ENCODE peak calls at places on chromosomes 2 and 18, in five cellular contexts. N is A549, Q is astrocyte, R is neural progenitor cell, E is mesenchymal stem cell. B is an unnamed sample.

GRCh38 chr2:147182260-147182659 is 662.6 kb upstream of the ACVR2A start:
- DNase-seq in N (no peak), Q (no peak), R (no peak), E (no peak), B (no peak)

GRCh38 chr18:9017170-9017899 is 85.2 kb upstream of the NDUFV2 start:
- DNase-seq in N (peak; percentile 63), Q (peak; percentile 92), R (peak; percentile 72), E (peak; percentile 93), B (peak; percentile 95)

GRCh38 chr2:47174731-47175361 is 19.7 kb upstream of the STPG4 start:
- DNase-seq in N (peak; percentile 82), Q (peak; percentile 68), R (peak; percentile 43), E (peak; percentile 67), B (peak; percentile 84)

GRCh38 chr2:120777170-120777751 is 41.6 kb downstream of the GLI2 start:
- DNase-seq in N (no peak), Q (no peak), R (no peak), E (no peak), B (no peak)

GRCh38 chr2:240301256-240301795 is 134.1 kb upstream of the GPC1 start:
- DNase-seq in N (no peak), Q (no peak), R (no peak), E (no peak), B (peak; percentile 50)

GRCh38 chr2:240928476-240929363 is 22.6 kb downstream of the CROCC2 start:
- DNase-seq in N (no peak), Q (no peak), R (no peak), E (no peak), B (peak; percentile 80)

GRCh38 chr2:199757466-199757865 is 93.5 kb downstream of the FTCDNL1 start:
- DNase-seq in N (no peak), Q (peak; percentile 3), R (no peak), E (no peak), B (peak; percentile 67)

GRCh38 chr2:154952346-154953010 is 254.0 kb downstream of the KCNJ3 start:
- DNase-seq in N (no peak), Q (no peak), R (peak; percentile 64), E (no peak), B (no peak)

GRCh38 chr18:80179857-80180558 is 67.3 kb downstream of the PARD6G start:
- DNase-seq in N (no peak), Q (no peak), R (no peak), E (no peak), B (no peak)

GRCh38 chr2:233435436-233436190 is 81.3 kb downstream of the DGKD start:
- DNase-seq in N (no peak), Q (no peak), R (no peak), E (no peak), B (no peak)

GRCh38 chr2:111702119-111702808 is 181.7 kb downstream of the ANAPC1 start:
- DNase-seq in N (peak; percentile 75), Q (peak; percentile 28), R (peak; percentile 68), E (peak; percentile 57), B (no peak)

GRCh38 chr18:49560277-49561126 is 1.4 kb upstream of the LIPG start:
- DNase-seq in N (no peak), Q (no peak), R (peak; percentile 56), E (peak; percentile 29), B (peak; percentile 65)

GRCh38 chr2:168216351-168217005 is 30.9 kb downstream of the STK39 start:
- DNase-seq in N (no peak), Q (peak; percentile 72), R (no peak), E (no peak), B (no peak)

GRCh38 chr2:235078914-235079472 is 127.2 kb downstream of the SH3BP4 start:
- DNase-seq in N (no peak), Q (no peak), R (no peak), E (no peak), B (no peak)

GRCh38 chr2:154048905-154049304 is 177.2 kb downstream of the GALNT13 start:
- DNase-seq in N (no peak), Q (no peak), R (no peak), E (no peak), B (peak; percentile 17)

GRCh38 chr18:45063246-45064038 is 382.8 kb downstream of the SETBP1 start:
- DNase-seq in N (no peak), Q (no peak), R (no peak), E (no peak), B (no peak)

GRCh38 chr2:230920167-230920566 is 4.9 kb downstream of the GPR55 start:
- DNase-seq in N (no peak), Q (no peak), R (no peak), E (no peak), B (no peak)

GRCh38 chr2:158489366-158490112 is 32.8 kb downstream of the PKP4 start:
- DNase-seq in N (no peak), Q (no peak), R (peak; percentile 34), E (no peak), B (no peak)

GRCh38 chr2:133657591-133657990 is 89.3 kb upstream of the NCKAP5 start:
- DNase-seq in N (no peak), Q (peak; percentile 90), R (no peak), E (peak; percentile 36), B (peak; percentile 58)

GRCh38 chr2:129347486-129348217 is 631.8 kb upstream of the RAB6C start:
- DNase-seq in N (no peak), Q (no peak), R (no peak), E (no peak), B (no peak)

GRCh38 chr2:30869988-30870387 is 62.7 kb upstream of the CAPN13 start:
- DNase-seq in N (no peak), Q (no peak), R (no peak), E (no peak), B (no peak)
- H3K4me2 ChIP-seq in N (no peak overlapping the region), Q (no peak overlapping the region), R (no peak overlapping the region), E (no peak overlapping the region), B (no peak overlapping the region)

GRCh38 chr2:217787160-217787877 is 215.5 kb downstream of the TNS1 start:
- DNase-seq in N (no peak), Q (no peak), R (no peak), E (no peak), B (no peak)

GRCh38 chr2:217784996-217785543 is 217.7 kb downstream of the TNS1 start:
- DNase-seq in N (no peak), Q (no peak), R (no peak), E (no peak), B (no peak)

GRCh38 chr2:217783243-217783642 is 219.6 kb downstream of the TNS1 start:
- DNase-seq in N (no peak), Q (no peak), R (no peak), E (no peak), B (no peak)

GRCh38 chr2:217788669-217789002 is 214.2 kb downstream of the TNS1 start:
- DNase-seq in N (no peak), Q (no peak), R (no peak), E (no peak), B (no peak)

GRCh38 chr2:217785544-217786045 is 217.2 kb downstream of the TNS1 start:
- DNase-seq in N (peak; percentile 72), Q (no peak), R (peak; percentile 81), E (peak; percentile 64), B (peak; percentile 95)
- H3K4me2 ChIP-seq in N (peak overlapping the region; percentile 60), Q (peak overlapping the region; percentile 23), R (no peak overlapping the region), E (no peak overlapping the region), B (peak overlapping the region; percentile 59)

GRCh38 chr18:13448028-13448795 is 229.7 kb downstream of the LDLRAD4 start:
- DNase-seq in N (no peak), Q (no peak), R (no peak), E (no peak), B (peak; percentile 53)

GRCh38 chr18:13446024-13446423 is 227.5 kb downstream of the LDLRAD4 start:
- DNase-seq in N (no peak), Q (no peak), R (no peak), E (no peak), B (no peak)

GRCh38 chr18:13449651-13450050 is 231.1 kb downstream of the LDLRAD4 start:
- DNase-seq in N (no peak), Q (no peak), R (no peak), E (no peak), B (no peak)

GRCh38 chr18:13446581-13447470 is 228.3 kb downstream of the LDLRAD4 start:
- DNase-seq in N (peak; percentile 8), Q (no peak), R (peak; percentile 73), E (no peak), B (no peak)

DNA sequence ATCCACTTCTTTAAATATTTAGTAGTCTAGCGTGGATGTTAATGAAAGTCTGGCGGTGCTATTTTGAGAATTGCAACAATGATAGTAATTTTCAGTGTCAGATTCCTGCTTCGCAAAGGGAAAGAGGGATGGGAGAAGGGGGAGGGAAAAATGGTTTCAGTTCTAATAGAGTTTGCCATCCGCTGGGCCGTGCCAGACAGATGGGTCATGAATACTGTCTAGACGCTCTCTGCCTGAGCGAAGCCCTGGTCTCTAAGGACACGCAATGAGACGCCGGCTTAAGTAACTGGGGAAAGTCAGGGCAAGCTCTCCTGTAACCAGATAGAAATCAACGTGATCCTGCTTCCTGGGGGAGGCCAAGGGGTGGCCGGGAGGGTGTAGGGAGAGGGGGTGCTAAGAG is 229.1 kb downstream of the LDLRAD4 start:
- DNase-seq in N (peak; percentile 7), Q (peak; percentile 91), R (peak; percentile 70), E (peak; percentile 48), B (peak; percentile 90)
- H3K4me2 ChIP-seq in N (peak overlapping the region; percentile 73), Q (peak overlapping the region; percentile 79), R (peak overlapping the region; percentile 64), E (no peak overlapping the region), B (peak overlapping the region; percentile 81)

GRCh38 chr2:236575501-236575900 is 5.9 kb downstream of the ACKR3 start:
- DNase-seq in N (no peak), Q (no peak), R (no peak), E (peak; percentile 74), B (no peak)
- H3K4me2 ChIP-seq in N (no peak overlapping the region), Q (no peak overlapping the region), R (peak overlapping the region; percentile 24), E (no peak overlapping the region), B (no peak overlapping the region)

DNA sequence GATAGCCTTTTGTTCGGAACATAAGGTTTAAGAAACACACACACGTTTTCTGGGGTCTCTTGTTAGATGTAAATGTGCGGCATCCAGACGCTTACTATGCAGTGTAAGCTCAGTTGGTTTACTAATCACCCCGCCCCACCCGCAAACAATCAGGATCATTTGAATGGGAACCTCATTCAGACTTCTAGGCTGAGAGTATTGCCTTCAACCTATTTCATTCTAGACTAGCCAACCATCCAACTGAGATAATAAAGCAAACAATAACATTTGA is 1.3 kb upstream of the FIGN start:
- DNase-seq in N (no peak), Q (no peak), R (no peak), E (no peak), B (no peak)
- H3K4me2 ChIP-seq in N (peak overlapping the region; percentile 88), Q (peak overlapping the region; percentile 93), R (peak overlapping the region; percentile 95), E (peak overlapping the region; percentile 79), B (peak overlapping the region; percentile 85)

GRCh38 chr2:48438266-48438665 is 91.7 kb upstream of the STON1 start:
- DNase-seq in N (no peak), Q (no peak), R (no peak), E (no peak), B (no peak)
- H3K4me2 ChIP-seq in N (no peak overlapping the region), Q (no peak overlapping the region), R (no peak overlapping the region), E (no peak overlapping the region), B (no peak overlapping the region)

DNA sequence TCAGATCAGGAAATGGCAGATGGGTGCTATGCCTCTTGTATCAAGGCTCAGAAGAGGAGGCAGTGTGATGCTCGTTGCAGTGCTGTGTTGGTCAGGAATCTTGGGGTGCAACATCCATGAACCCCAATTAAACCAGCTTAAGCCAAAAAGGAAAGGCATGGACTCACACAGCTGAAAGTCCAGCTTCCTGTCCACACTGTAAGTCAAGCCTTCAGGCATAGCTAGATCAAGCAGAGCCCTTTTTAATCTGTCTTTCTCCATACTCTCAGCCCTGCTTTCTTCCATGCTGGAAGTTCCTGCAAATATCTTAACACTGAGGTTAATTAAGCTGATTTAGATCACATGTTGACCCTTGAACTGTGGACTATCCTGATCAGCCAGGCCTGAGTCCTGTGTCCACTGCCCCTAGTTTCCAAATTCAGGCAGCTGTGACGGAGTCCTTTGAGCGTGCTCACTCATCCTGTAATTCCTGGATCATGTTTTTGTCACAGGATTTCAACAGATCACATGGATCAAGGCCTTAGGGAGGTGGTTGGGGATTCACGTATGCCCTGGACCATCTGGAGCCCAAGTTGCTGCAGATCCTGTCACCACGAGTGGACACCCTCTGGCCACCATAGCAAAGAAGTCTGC is 4.5 kb upstream of the C2orf74 start:
- DNase-seq in N (no peak), Q (no peak), R (no peak), E (no peak), B (no peak)
- H3K4me2 ChIP-seq in N (no peak overlapping the region), Q (no peak overlapping the region), R (no peak overlapping the region), E (no peak overlapping the region), B (no peak overlapping the region)